ENCODE peak calls at places on chromosomes 1 and 21, in five cellular contexts. N, E, S, G and L are unnamed samples.

GRCh38 chr1:187928288-187928687 is 1099.5 kb downstream of the PLA2G4A start:
- DNase-seq in N (no peak), E (peak; percentile 37), S (no peak), G (no peak), L (peak; percentile 36)

GRCh38 chr1:199404976-199405375 is 622.5 kb upstream of the NR5A2 start:
- DNase-seq in N (no peak), E (peak; percentile 62), S (no peak), G (no peak), L (peak; percentile 70)

GRCh38 chr1:40421348-40421693 is 29.0 kb upstream of the ZFP69B start:
- DNase-seq in N (no peak), E (no peak), S (no peak), G (no peak), L (no peak)

GRCh38 chr1:12177999-12178441 is 11.2 kb downstream of the TNFRSF1B start:
- DNase-seq in N (peak; percentile 97), E (peak; percentile 84), S (peak; percentile 87), G (no peak), L (peak; percentile 93)

GRCh38 chr1:214641214-214641895 is 38.4 kb downstream of the CENPF start:
- DNase-seq in N (no peak), E (no peak), S (no peak), G (no peak), L (no peak)

GRCh38 chr21:46560568-46561447 is 44.1 kb downstream of the S100B start:
- DNase-seq in N (no peak), E (no peak), S (no peak), G (no peak), L (no peak)

GRCh38 chr21:15795533-15795932 is 65.8 kb downstream of the USP25 start:
- DNase-seq in N (no peak), E (no peak), S (no peak), G (no peak), L (no peak)

GRCh38 chr1:47325530-47325929 is 8.1 kb upstream of the CMPK1 start:
- DNase-seq in N (no peak), E (no peak), S (no peak), G (no peak), L (peak; percentile 36)

GRCh38 chr1:175192630-175193338 is at the start of gene KIAA0040:
- DNase-seq in N (peak; percentile 57), E (no peak), S (peak; percentile 94), G (no peak), L (no peak)

GRCh38 chr1:24923485-24924113 is 6.5 kb downstream of the RUNX3 start:
- DNase-seq in N (no peak), E (no peak), S (no peak), G (no peak), L (no peak)

GRCh38 chr1:49048188-49048587 is 271.5 kb upstream of the BEND5 start:
- DNase-seq in N (no peak), E (no peak), S (no peak), G (no peak), L (no peak)